ENCODE peak calls at places on chromosomes 2 and 18, in eight cellular contexts. J is WTC11, D is A549, I is H1, G is SK-N-SH, S is GM12878, A is K562, Z is HepG2. O is an unnamed sample.
A peak's percentile ranks its signal among the peaks of the same experiment; 100 is the strongest.

GRCh38 chr18:54717673-54718435 is 110.4 kb upstream of the RAB27B start:
- DNase-seq in D (no peak), S (peak; percentile 16), G (peak; percentile 56), I (peak; percentile 56), A (peak; percentile 16), Z (no peak), J (peak; percentile 66), O (no peak)

GRCh38 chr2:217604527-217605279 is 398.1 kb downstream of the TNS1 start:
- DNase-seq in Z (no peak), A (no peak), G (peak; percentile 56), I (no peak), J (no peak), D (no peak), S (no peak), O (no peak)

GRCh38 chr2:26326514-26326913 is 19.4 kb upstream of the SELENOI start:
- DNase-seq in S (no peak), I (no peak), G (no peak), J (no peak), D (no peak), A (no peak), Z (no peak), O (no peak)

GRCh38 chr2:77512521-77512920 is 9.7 kb downstream of the LRRTM4 start:
- DNase-seq in S (no peak), A (no peak), J (no peak), G (no peak), Z (no peak), D (no peak), I (no peak), O (no peak)

GRCh38 chr2:144996225-144996795 is 476.4 kb upstream of the ZEB2 start:
- DNase-seq in G (no peak), D (no peak), A (no peak), I (no peak), S (no peak), J (no peak), Z (no peak), O (peak; percentile 70)

GRCh38 chr2:232540441-232541041 is 1.0 kb downstream of the CHRNG start:
- DNase-seq in J (no peak), D (no peak), S (no peak), I (peak; percentile 40), Z (no peak), G (no peak), A (no peak), O (no peak)

GRCh38 chr2:232310189-232310588 is 68.4 kb upstream of the ALPP start:
- DNase-seq in I (no peak), G (no peak), S (no peak), J (no peak), Z (no peak), D (no peak), A (no peak), O (no peak)

GRCh38 chr2:178796079-178796677 is 11.0 kb downstream of the TTN start:
- DNase-seq in A (peak; percentile 19), J (no peak), D (peak; percentile 33), I (no peak), Z (peak; percentile 10), G (peak; percentile 32), S (no peak), O (peak; percentile 50)

GRCh38 chr2:237434916-237435315 is 21.0 kb upstream of the COL6A3 start:
- DNase-seq in S (no peak), G (no peak), I (no peak), D (no peak), A (peak; percentile 45), Z (no peak), J (no peak), O (peak; percentile 75)

GRCh38 chr18:63869374-63869773 is 18.1 kb upstream of the SERPINB2 start:
- DNase-seq in D (no peak), A (no peak), G (no peak), J (no peak), S (no peak), Z (no peak), I (no peak), O (peak; percentile 91)

GRCh38 chr2:201237486-201238241 is 22.7 kb upstream of the CASP8 start:
- DNase-seq in A (no peak), I (peak; percentile 14), J (no peak), D (no peak), Z (no peak), G (no peak), S (no peak), O (no peak)

GRCh38 chr2:181364492-181365175 is 92.6 kb upstream of the ITGA4 start:
- DNase-seq in I (no peak), A (no peak), J (no peak), Z (no peak), G (no peak), D (no peak), S (no peak), O (no peak)

GRCh38 chr2:172437419-172438063 is 10.2 kb downstream of the ITGA6 start:
- DNase-seq in G (no peak), A (no peak), D (no peak), J (no peak), S (peak; percentile 16), I (no peak), Z (no peak), O (no peak)

GRCh38 chr2:63846487-63846886 is 4.8 kb downstream of the UGP2 start:
- DNase-seq in A (no peak), S (no peak), J (no peak), G (peak; percentile 65), D (no peak), Z (no peak), I (no peak), O (no peak)

GRCh38 chr2:190359896-190360376 is 16.5 kb downstream of the INPP1 start:
- DNase-seq in S (no peak), D (no peak), J (no peak), Z (peak; percentile 51), I (no peak), G (peak; percentile 48), A (no peak), O (peak; percentile 76)

GRCh38 chr2:15782009-15782751 is 158.2 kb upstream of the MYCN start:
- DNase-seq in G (no peak), Z (peak; percentile 87), J (no peak), I (no peak), D (peak; percentile 20), S (no peak), A (no peak), O (no peak)

GRCh38 chr2:189927823-189928222 is 134.7 kb downstream of the MSTN start:
- DNase-seq in S (no peak), D (no peak), Z (no peak), J (no peak), G (no peak), I (no peak), A (no peak), O (peak; percentile 18)

DNA sequence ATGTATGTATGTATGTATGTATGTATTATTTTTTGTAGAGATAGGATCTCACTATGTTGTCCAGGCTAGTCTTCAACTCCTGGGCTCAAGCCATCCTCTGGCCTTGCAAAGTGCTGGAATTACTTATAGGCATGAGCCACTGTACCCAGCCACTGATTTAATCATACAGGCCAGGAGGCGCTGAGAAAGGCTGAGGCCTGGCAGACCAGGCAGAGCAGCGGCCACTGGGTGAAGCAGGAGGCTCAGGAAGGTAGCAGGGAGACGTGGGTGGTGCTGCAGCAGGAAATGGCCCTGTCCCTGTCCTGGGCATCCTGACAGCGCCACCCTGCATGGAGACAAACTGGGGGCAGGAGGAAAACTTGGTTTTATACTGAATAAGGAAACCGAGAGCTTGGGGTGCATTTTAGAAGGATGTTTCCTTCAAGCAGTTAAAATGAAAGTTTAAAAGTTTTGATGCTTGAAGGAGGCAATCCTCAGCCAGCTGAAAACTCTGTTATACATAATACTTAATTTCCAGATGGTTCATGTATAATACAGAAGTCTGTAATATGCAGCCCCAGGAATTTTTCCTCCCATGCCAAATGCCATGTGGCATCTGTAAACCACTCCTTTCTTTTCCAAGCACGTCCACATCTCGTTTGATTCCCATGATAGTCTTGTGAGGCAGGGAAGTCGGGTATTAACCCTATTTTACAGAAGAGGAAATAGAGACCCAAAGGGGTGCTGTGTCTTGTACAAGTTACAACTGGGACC is 182.4 kb downstream of the CELF4 start:
- DNase-seq in G (peak; percentile 71), A (no peak), S (no peak), I (no peak), J (no peak), Z (no peak), D (peak; percentile 16), O (no peak)
- TF ChIP-seq USF2 in G (no peak), A (no peak), S (no peak), I (no peak), J (no peak), Z (no peak), D (no peak), O (no peak)

GRCh38 chr2:226077841-226078240 is 678.3 kb downstream of the NYAP2 start:
- DNase-seq in A (no peak), S (no peak), J (no peak), G (no peak), I (no peak), Z (no peak), D (no peak), O (no peak)
- TF ChIP-seq USF2 in A (no peak), S (no peak), J (no peak), G (no peak), I (no peak), Z (no peak), D (no peak), O (no peak)

GRCh38 chr2:234931369-234931768 is 20.4 kb upstream of the SH3BP4 start:
- DNase-seq in J (no peak), I (no peak), D (no peak), Z (no peak), S (no peak), A (no peak), G (no peak), O (peak; percentile 75)

GRCh38 chr2:234932591-234933168 is 19.1 kb upstream of the SH3BP4 start:
- DNase-seq in I (no peak), J (peak; percentile 45), A (no peak), G (peak; percentile 52), D (no peak), Z (no peak), S (no peak), O (no peak)

GRCh38 chr2:234930397-234930796 is 21.4 kb upstream of the SH3BP4 start:
- DNase-seq in Z (no peak), A (no peak), I (no peak), J (no peak), G (no peak), D (no peak), S (no peak), O (no peak)

DNA sequence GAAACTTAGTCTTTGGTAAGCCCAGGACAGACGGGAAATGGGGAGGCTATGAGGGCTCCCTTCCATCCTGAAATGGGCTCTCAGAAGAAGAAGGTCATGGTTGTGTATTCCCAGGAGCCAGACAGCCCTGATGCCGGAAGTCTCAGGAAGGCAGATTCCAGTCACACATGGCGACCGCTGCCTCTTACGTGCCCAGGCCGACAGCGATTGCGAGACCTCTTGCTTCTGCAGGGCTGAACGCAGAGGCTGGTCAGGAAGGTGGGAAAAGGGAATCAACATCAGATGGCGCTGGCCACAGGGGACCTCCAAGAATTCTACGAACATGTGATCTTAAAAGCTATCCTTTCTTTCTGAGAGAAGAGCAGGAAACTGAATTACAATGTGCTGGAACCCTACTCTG is 22.8 kb upstream of the SH3BP4 start:
- DNase-seq in A (no peak), Z (no peak), I (no peak), G (no peak), D (no peak), J (no peak), S (no peak), O (no peak)
- TF ChIP-seq USF2 in A (no peak), Z (no peak), I (no peak), G (no peak), D (no peak), J (no peak), S (no peak), O (no peak)

DNA sequence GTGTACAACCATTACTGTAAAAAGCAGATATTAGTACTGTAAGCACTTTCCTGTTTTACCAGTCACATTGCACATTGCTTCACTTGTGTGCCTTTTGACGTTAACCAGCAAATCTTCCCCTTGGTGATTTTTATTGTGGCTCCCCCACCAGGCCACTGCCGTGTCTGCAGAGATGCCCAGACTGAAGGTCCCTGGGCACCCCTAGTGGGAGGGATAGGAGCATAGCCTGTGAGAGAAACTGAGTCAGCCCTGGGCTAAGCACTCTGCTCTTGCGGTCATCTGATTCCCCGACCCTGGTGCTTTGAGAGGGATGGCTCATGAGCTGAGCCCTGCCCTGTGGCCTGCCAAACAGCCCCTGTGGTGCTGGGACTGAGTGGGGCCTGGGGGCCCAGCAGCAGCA is 73.4 kb downstream of the INPP4A start:
- DNase-seq in G (peak; percentile 56), S (no peak), I (no peak), Z (peak; percentile 55), J (peak; percentile 30), A (peak; percentile 45), D (peak; percentile 36), O (no peak)
- TF ChIP-seq USF2 in G (no peak), S (no peak), I (no peak), Z (no peak), J (no peak), A (no peak), D (no peak), O (no peak)

O was measured in IMR-90.